ENCODE peak calls at places on chromosomes 3 and 15, in ten cellular contexts. S is GM23248, W is GM12878, G is HepG2, P is neural progenitor cell, Q is fibroblast of lung, C is GM23338, J is HCT116, K is endothelial cell of umbilical vein, H is PC-3. N is an unnamed sample.
A peak's percentile ranks its signal among the peaks of the same experiment; 100 is the strongest.

GRCh38 chr3:140898340-140899180 is 43.1 kb upstream of the SLC25A36 start:
- DNase-seq in W (peak; percentile 7), J (peak; percentile 46), C (peak; percentile 72), K (peak; percentile 55), P (peak; percentile 33), G (peak; percentile 58), H (peak; percentile 65), S (peak; percentile 89), Q (peak; percentile 93), N (peak; percentile 80)

GRCh38 chr3:56783644-56784451 is 17.9 kb downstream of the ARHGEF3 start:
- DNase-seq in G (peak; percentile 77), W (peak; percentile 93), J (no peak), C (no peak), S (peak; percentile 73), Q (peak; percentile 88), H (peak; percentile 97), K (peak; percentile 88), P (no peak), N (peak; percentile 89)

GRCh38 chr15:59594493-59594942 is 17.1 kb upstream of the GCNT3 start:
- DNase-seq in G (peak; percentile 84), P (no peak), J (no peak), W (no peak), S (peak; percentile 91), C (no peak), H (peak; percentile 71), K (peak; percentile 23), Q (peak; percentile 50), N (peak; percentile 89)

GRCh38 chr3:114846779-114847178 is 300.3 kb downstream of the ZBTB20 start:
- DNase-seq in S (peak; percentile 57), C (no peak), K (no peak), W (no peak), Q (peak; percentile 15), J (no peak), P (no peak), H (no peak), G (no peak), N (no peak)

GRCh38 chr15:100172356-100173024 is 169.3 kb downstream of the ADAMTS17 start:
- DNase-seq in J (no peak), H (no peak), K (no peak), S (no peak), C (no peak), Q (no peak), P (no peak), W (no peak), G (no peak), N (no peak)

GRCh38 chr3:126127452-126127851 is 43.5 kb upstream of the SLC41A3 start:
- DNase-seq in G (no peak), P (no peak), Q (no peak), C (no peak), K (no peak), W (no peak), H (no peak), J (no peak), S (no peak), N (no peak)

GRCh38 chr3:101574388-101575156 is 592 bp downstream of the PCNP start:
- DNase-seq in G (peak; percentile 35), Q (peak; percentile 61), S (peak; percentile 75), H (peak; percentile 73), W (peak; percentile 2), P (peak; percentile 66), K (peak; percentile 66), J (no peak), C (peak; percentile 51), N (peak; percentile 54)

GRCh38 chr15:93983501-93983900 is 247.9 kb upstream of the MCTP2 start:
- DNase-seq in J (no peak), K (no peak), C (no peak), Q (no peak), G (no peak), H (no peak), S (no peak), P (no peak), W (no peak), N (no peak)

GRCh38 chr3:190076601-190077444 is 43.9 kb downstream of the P3H2 start:
- DNase-seq in J (no peak), W (no peak), G (peak; percentile 6), S (peak; percentile 98), H (peak; percentile 90), P (peak; percentile 75), Q (peak; percentile 95), C (peak; percentile 54), K (peak; percentile 86), N (peak; percentile 99)

GRCh38 chr15:28923726-28924280 is 38.0 kb downstream of the APBA2 start:
- DNase-seq in C (no peak), K (no peak), W (no peak), P (no peak), Q (no peak), H (no peak), J (no peak), G (no peak), S (no peak), N (no peak)

GRCh38 chr3:140610544-140610943 is 67.3 kb upstream of the TRIM42 start:
- DNase-seq in C (no peak), W (no peak), G (no peak), J (no peak), K (no peak), H (no peak), Q (no peak), P (no peak), S (no peak), N (peak; percentile 51)

GRCh38 chr3:196989721-196990262 is 21.2 kb upstream of the PIGZ start:
- DNase-seq in P (no peak), G (peak; percentile 42), W (no peak), S (peak; percentile 77), J (no peak), H (peak; percentile 39), Q (no peak), C (no peak), K (no peak), N (no peak)

GRCh38 chr3:159877924-159878323 is 110.7 kb upstream of the IL12A start:
- DNase-seq in H (peak; percentile 55), G (no peak), W (no peak), C (no peak), P (no peak), J (no peak), K (no peak), Q (no peak), S (peak; percentile 23), N (peak; percentile 85)

GRCh38 chr3:88105325-88105724 is 44.4 kb upstream of the C3orf38 start:
- DNase-seq in P (no peak), J (no peak), W (no peak), Q (no peak), G (no peak), H (no peak), S (peak; percentile 20), K (no peak), C (no peak), N (peak; percentile 7)

GRCh38 chr3:52220380-52221026 is 4.9 kb downstream of the TLR9 start:
- DNase-seq in H (peak; percentile 93), S (peak; percentile 77), K (peak; percentile 68), W (no peak), G (peak; percentile 49), J (peak; percentile 54), P (peak; percentile 89), Q (peak; percentile 72), C (peak; percentile 90), N (no peak)
- TF ChIP-seq EZH2 in H (no peak), S (no peak), K (no peak), W (no peak), G (no peak), J (no peak), P (no peak), Q (no peak), C (no peak), N (no peak)

DNA sequence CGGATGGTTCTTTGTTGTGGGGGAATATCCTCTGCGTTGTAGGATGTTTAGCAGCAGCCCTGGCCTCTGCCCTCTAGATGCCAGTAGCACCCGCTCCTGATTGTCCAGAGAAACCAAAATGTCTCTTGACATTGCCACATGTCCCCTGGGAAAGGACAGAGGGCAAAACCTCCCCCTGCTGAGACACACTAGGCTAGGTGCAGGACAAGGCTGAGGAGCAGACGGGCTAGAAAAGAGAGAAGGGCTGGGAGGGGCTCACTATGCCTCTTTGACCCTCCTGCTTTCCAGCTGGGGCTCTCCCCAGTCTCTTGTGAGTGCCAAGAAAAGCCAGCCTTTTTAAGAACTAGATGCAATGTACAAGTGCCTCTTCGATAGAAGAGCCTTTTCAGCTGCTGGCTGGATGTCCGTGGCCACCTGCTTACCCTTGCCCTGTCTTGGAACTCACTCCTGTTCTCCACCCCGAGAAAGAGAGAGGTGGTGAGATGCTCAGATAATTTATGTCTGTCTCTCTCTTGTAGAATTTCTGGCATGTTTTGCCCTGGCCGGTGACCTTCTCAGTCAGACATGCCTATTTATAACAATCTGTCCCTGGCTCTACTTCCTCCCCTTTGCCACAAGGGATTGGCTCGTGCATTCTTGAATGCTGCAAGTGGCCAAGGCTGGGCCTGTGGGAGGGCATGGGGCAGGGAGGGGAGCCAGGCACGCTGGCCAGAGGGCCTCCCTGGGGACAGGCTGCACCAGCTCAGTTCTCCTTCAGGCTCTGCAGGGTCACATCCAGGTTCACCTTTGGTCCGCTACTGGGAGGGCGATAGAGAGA is 142.6 kb downstream of the RPLP1 start:
- DNase-seq in C (no peak), Q (no peak), S (no peak), G (no peak), K (no peak), J (no peak), P (no peak), W (no peak), H (no peak), N (peak; percentile 31)
- H3K27me3 ChIP-seq in C (no peaks in the 10 kb centered on the region), Q (peaks cover 10% of the 10 kb centered on the region), S (peaks cover 67% of the 10 kb centered on the region), G (peaks cover 82% of the 10 kb centered on the region), K (peaks cover 2% of the 10 kb centered on the region), J (peaks cover 31% of the 10 kb centered on the region), P (no peaks in the 10 kb centered on the region), W (peaks cover 6% of the 10 kb centered on the region), H (no peaks in the 10 kb centered on the region), N (peaks cover 31% of the 10 kb centered on the region)

GRCh38 chr3:194482196-194482593 is 4.6 kb downstream of the ATP13A3 start:
- DNase-seq in K (no peak), H (peak; percentile 31), S (no peak), Q (no peak), J (no peak), C (no peak), P (no peak), W (no peak), G (no peak), N (no peak)
- H3K4me2 ChIP-seq in K (no peak overlapping the region), H (no peak overlapping the region), S (peak overlapping the region; percentile 64), Q (peak overlapping the region; percentile 41), J (peak overlapping the region; percentile 47), C (no peak overlapping the region), P (no peak overlapping the region), W (peak overlapping the region; percentile 9), G (peak overlapping the region; percentile 36), N (peak overlapping the region; percentile 75)

GRCh38 chr15:55742927-55743614 is at the start of gene PRTG:
- DNase-seq in P (peak; percentile 97), W (no peak), S (peak; percentile 64), J (no peak), H (peak; percentile 24), G (peak; percentile 72), Q (peak; percentile 87), K (peak; percentile 81), C (peak; percentile 78), N (peak; percentile 72)
- TF ChIP-seq EZH2 in P (no peak), W (no peak), S (no peak), J (no peak), H (no peak), G (no peak), Q (no peak), K (no peak), C (no peak), N (no peak)

N was measured in astrocyte.